ENCODE peak calls at places on chromosome 10, in eight cellular contexts. N is body of pancreas, Z is right lobe of liver, J is prostate gland, V is psoas muscle, L is choroid plexus epithelial cell, M is stomach, T is ascending aorta. G is an unnamed sample.

GRCh38 chr10:61608255-61609040 is 54.3 kb upstream of the CABCOCO1 start:
- DNase-seq in N (no peak), Z (no peak), J (no peak), V (no peak), L (peak), M (no peak), T (no peak), G (peak)

GRCh38 chr10:133169173-133169947 is 9.3 kb downstream of the KNDC1 start:
- DNase-seq in N (no peak), Z (no peak), J (no peak), V (no peak), L (no peak), M (no peak), T (no peak), G (no peak)

GRCh38 chr10:68756766-68757165 is 35.7 kb downstream of the CCAR1 start:
- DNase-seq in N (no peak), Z (no peak), J (no peak), V (no peak), L (no peak), M (no peak), T (no peak), G (peak)

GRCh38 chr10:113687041-113687440 is 7.3 kb downstream of the CASP7 start:
- DNase-seq in N (no peak), Z (no peak), J (no peak), V (no peak), L (no peak), M (no peak), T (no peak), G (no peak)

GRCh38 chr10:121240011-121240410 is 358.2 kb downstream of the FGFR2 start:
- DNase-seq in N (no peak), Z (no peak), J (no peak), V (no peak), L (no peak), M (peak), T (no peak), G (no peak)

GRCh38 chr10:10658157-10658556 is 359.5 kb upstream of the CELF2 start:
- DNase-seq in N (no peak), Z (no peak), J (no peak), V (no peak), L (peak), M (no peak), T (no peak), G (no peak)

GRCh38 chr10:97422921-97423420 is 3.0 kb upstream of the PGAM1 start:
- DNase-seq in N (no peak), Z (no peak), J (no peak), V (no peak), L (peak), M (no peak), T (no peak), G (peak)

GRCh38 chr10:133024711-133025557 is 62.8 kb upstream of the ADGRA1 start:
- DNase-seq in N (no peak), Z (no peak), J (no peak), V (no peak), L (no peak), M (no peak), T (no peak), G (no peak)

GRCh38 chr10:70692043-70692603 is 19.8 kb downstream of the ADAMTS14 start:
- DNase-seq in N (no peak), Z (peak), J (no peak), V (no peak), L (no peak), M (no peak), T (no peak), G (no peak)

GRCh38 chr10:11284291-11285085 is 266.8 kb downstream of the CELF2 start:
- DNase-seq in N (no peak), Z (no peak), J (no peak), V (no peak), L (no peak), M (no peak), T (no peak), G (no peak)

GRCh38 chr10:78515037-78515872 is 481.6 kb downstream of the RPS24 start:
- DNase-seq in N (no peak), Z (no peak), J (no peak), V (no peak), L (no peak), M (no peak), T (no peak), G (peak)

GRCh38 chr10:129877773-129878371 is 86.2 kb downstream of the EBF3 start:
- DNase-seq in N (peak), Z (no peak), J (no peak), V (peak), L (peak), M (no peak), T (no peak), G (no peak)

GRCh38 chr10:8873310-8873709 is 818.8 kb downstream of the GATA3 start:
- DNase-seq in N (no peak), Z (no peak), J (no peak), V (no peak), L (no peak), M (no peak), T (no peak), G (no peak)

GRCh38 chr10:79292789-79293746 is 54.2 kb upstream of the PPIF start:
- DNase-seq in N (peak), Z (no peak), J (no peak), V (no peak), L (no peak), M (peak), T (no peak), G (no peak)

GRCh38 chr10:112535432-112536038 is 88.5 kb downstream of the VTI1A start:
- DNase-seq in N (no peak), Z (no peak), J (no peak), V (no peak), L (no peak), M (no peak), T (no peak), G (no peak)

GRCh38 chr10:101310528-101311439 is 43.2 kb upstream of the BTRC start:
- DNase-seq in N (peak), Z (no peak), J (no peak), V (peak), L (no peak), M (peak), T (no peak), G (no peak)

GRCh38 chr10:58280485-58280884 is 11.5 kb downstream of the CISD1 start:
- DNase-seq in N (no peak), Z (no peak), J (no peak), V (no peak), L (no peak), M (no peak), T (no peak), G (no peak)

GRCh38 chr10:103666109-103666508 is 172.6 kb downstream of the NEURL1 start:
- DNase-seq in N (peak), Z (no peak), J (no peak), V (peak), L (peak), M (no peak), T (no peak), G (peak)

GRCh38 chr10:114257488-114257887 is 18.4 kb downstream of the VWA2 start:
- DNase-seq in N (no peak), Z (no peak), J (no peak), V (no peak), L (no peak), M (no peak), T (no peak), G (peak)

GRCh38 chr10:9038146-9038714 is 983.7 kb downstream of the GATA3 start:
- DNase-seq in N (no peak), Z (peak), J (no peak), V (no peak), L (no peak), M (no peak), T (no peak), G (no peak)

GRCh38 chr10:36489181-36489927 is 636.0 kb upstream of the ANKRD30A start:
- DNase-seq in N (no peak), Z (no peak), J (no peak), V (no peak), L (peak), M (no peak), T (no peak), G (no peak)

GRCh38 chr10:10591682-10592412 is 425.8 kb upstream of the CELF2 start:
- DNase-seq in N (no peak), Z (no peak), J (no peak), V (peak), L (peak), M (no peak), T (no peak), G (no peak)

GRCh38 chr10:128263891-128264688 is 137.9 kb upstream of the MKI67 start:
- DNase-seq in N (peak), Z (no peak), J (peak), V (peak), L (peak), M (peak), T (no peak), G (peak)

GRCh38 chr10:126842836-126843235 is 62.4 kb upstream of the DOCK1 start:
- DNase-seq in N (no peak), Z (no peak), J (no peak), V (no peak), L (no peak), M (no peak), T (no peak), G (no peak)

GRCh38 chr10:30836411-30836810 is 195.3 kb downstream of the ZNF438 start:
- DNase-seq in N (no peak), Z (no peak), J (no peak), V (no peak), L (no peak), M (no peak), T (no peak), G (no peak)

GRCh38 chr10:62527019-62527827 is 153.1 kb downstream of the ZNF365 start:
- DNase-seq in N (no peak), Z (no peak), J (no peak), V (no peak), L (no peak), M (no peak), T (no peak), G (no peak)

GRCh38 chr10:91313761-91314520 is 93.5 kb downstream of the PCGF5 start:
- DNase-seq in N (no peak), Z (no peak), J (no peak), V (no peak), L (peak), M (no peak), T (no peak), G (peak)

GRCh38 chr10:1094112-1095057 is 38.2 kb downstream of the WDR37 start:
- DNase-seq in N (no peak), Z (no peak), J (no peak), V (no peak), L (no peak), M (no peak), T (no peak), G (no peak)

GRCh38 chr10:76397210-76397881 is 965.9 kb downstream of the LRMDA start:
- DNase-seq in N (peak), Z (no peak), J (peak), V (peak), L (peak), M (no peak), T (peak), G (peak)

GRCh38 chr10:118832242-118832651 is 77.5 kb upstream of the CACUL1 start:
- DNase-seq in N (peak), Z (peak), J (peak), V (peak), L (peak), M (peak), T (peak), G (peak)

GRCh38 chr10:35427543-35427942 is 91.2 kb downstream of the CCNY start:
- DNase-seq in N (no peak), Z (no peak), J (no peak), V (no peak), L (no peak), M (no peak), T (no peak), G (no peak)

GRCh38 chr10:72081210-72081609 is 7.1 kb downstream of the SPOCK2 start:
- DNase-seq in N (no peak), Z (no peak), J (no peak), V (peak), L (no peak), M (no peak), T (no peak), G (no peak)

DNA sequence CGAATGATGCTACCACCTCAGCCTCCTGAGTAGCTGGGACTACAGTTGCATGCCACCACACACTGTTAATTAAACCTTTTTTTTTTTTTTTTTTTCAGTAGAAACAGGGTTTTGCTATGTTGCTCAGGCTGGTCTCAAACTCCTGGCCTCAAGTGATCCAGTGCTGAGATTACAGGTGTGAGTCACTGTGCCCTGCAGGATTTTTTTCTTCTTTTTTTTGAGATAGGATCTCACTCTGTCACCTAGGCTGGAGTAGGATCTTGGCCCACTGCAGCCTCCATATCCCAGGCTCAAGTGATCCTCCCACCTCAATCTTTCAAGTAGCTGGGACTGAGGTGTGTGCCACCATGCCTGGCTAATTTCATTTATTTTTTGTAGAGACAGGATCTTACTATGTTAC is 6.4 kb downstream of the ACTA2 start:
- DNase-seq in N (no peak), Z (no peak), J (no peak), V (no peak), L (no peak), M (no peak), T (no peak), G (no peak)
- H3K4me3 ChIP-seq in N (no peak), Z (no peak), J (no peak), V (no peak), L (no peak), M (peak), T (peak), G (no peak)

GRCh38 chr10:18478354-18478753 is 173.0 kb downstream of the NSUN6 start:
- DNase-seq in N (no peak), Z (no peak), J (no peak), V (no peak), L (no peak), M (no peak), T (no peak), G (no peak)
- TF ChIP-seq CTCF in N (no peak), Z (no peak), J (no peak), V (no peak), L (no peak), M (no peak), T (no peak), G (no peak)

GRCh38 chr10:22561909-22562308 is 152.5 kb downstream of the PIP4K2A start:
- DNase-seq in N (no peak), Z (no peak), J (no peak), V (no peak), L (no peak), M (no peak), T (no peak), G (no peak)

GRCh38 chr10:22556774-22557173 is 157.6 kb downstream of the PIP4K2A start:
- DNase-seq in N (no peak), Z (no peak), J (no peak), V (no peak), L (no peak), M (no peak), T (no peak), G (no peak)

GRCh38 chr10:22564060-22564459 is 150.3 kb downstream of the PIP4K2A start:
- DNase-seq in N (no peak), Z (no peak), J (no peak), V (no peak), L (no peak), M (no peak), T (no peak), G (no peak)

GRCh38 chr10:22557321-22557720 is 157.1 kb downstream of the PIP4K2A start:
- DNase-seq in N (no peak), Z (no peak), J (no peak), V (no peak), L (peak), M (no peak), T (no peak), G (no peak)

DNA sequence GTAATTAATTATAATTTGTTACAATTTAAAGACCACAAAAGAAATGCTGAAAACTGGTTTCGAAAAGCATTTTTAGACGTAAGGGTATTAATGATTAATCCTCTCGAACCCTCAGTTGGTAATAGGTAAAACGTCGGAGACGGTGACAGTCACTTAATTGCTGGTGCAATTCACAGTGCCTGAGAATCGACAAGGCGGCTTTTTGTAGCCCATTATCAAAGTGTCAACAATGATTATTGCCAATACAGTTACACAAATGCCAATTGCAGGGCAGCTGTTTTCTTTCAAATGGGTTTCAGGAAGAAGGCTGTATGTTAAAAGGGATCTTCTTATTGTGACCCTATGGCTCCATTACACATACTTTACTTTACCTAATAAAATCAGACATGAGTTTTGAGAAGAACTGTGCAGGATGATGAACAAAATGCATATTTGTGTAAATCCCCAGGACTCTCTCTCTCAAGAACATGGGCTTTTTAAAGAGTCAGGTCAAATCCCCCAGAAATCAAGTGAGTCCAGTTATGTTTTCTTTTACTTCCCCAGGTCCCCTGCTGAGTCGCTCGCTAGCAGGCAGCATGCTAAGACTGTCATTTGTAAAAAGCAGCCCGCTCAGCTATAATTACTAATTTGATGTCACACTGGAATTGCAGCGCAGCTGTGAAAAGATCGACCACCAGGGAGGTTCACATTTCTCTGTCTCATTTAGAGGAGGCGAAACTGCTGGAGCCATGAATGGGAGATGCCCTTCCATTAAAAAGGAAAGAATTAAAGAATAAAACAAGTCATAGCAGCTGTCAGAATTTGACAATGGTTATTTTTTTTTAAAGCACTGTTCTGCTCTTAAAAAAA is 153.8 kb downstream of the PIP4K2A start:
- DNase-seq in N (no peak), Z (no peak), J (no peak), V (no peak), L (peak), M (no peak), T (no peak), G (no peak)
- H3K4me3 ChIP-seq in N (no peak), Z (no peak), J (no peak), V (no peak), L (no peak), M (no peak), T (no peak), G (no peak)

DNA sequence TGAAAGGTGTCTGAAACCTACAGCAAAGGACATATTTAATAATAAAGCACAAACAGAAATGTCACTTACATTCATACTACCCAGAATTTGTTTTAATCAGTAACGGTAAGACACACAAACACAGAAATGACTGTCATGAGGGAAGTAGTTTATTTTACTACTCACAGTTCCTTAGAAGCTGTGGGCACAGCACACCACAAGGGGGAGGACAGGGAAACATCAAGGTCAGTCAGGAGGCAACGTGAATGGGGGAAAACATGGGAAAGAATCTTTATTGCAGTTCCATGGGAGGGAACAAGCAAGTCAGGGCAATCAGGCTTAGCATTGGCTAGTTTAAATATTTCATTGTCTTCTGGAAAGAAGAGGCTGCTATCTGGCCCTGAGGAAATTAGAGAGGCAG is 123.8 kb upstream of the PDSS1 start:
- DNase-seq in N (no peak), Z (no peak), J (no peak), V (no peak), L (no peak), M (no peak), T (no peak), G (no peak)
- TF ChIP-seq CTCF in N (no peak), Z (no peak), J (no peak), V (no peak), L (no peak), M (no peak), T (no peak), G (no peak)

GRCh38 chr10:95290801-95291633 is at the start of gene PDLIM1:
- DNase-seq in N (peak), Z (peak), J (peak), V (peak), L (peak), M (peak), T (no peak), G (peak)

GRCh38 chr10:95289003-95289920 is 1.5 kb downstream of the PDLIM1 start:
- DNase-seq in N (peak), Z (no peak), J (no peak), V (peak), L (peak), M (no peak), T (no peak), G (peak)

GRCh38 chr10:95290446-95290800 is 380 bp downstream of the PDLIM1 start:
- DNase-seq in N (peak), Z (no peak), J (no peak), V (no peak), L (no peak), M (no peak), T (no peak), G (no peak)

GRCh38 chr10:95289921-95290421 is 832 bp downstream of the PDLIM1 start:
- DNase-seq in N (peak), Z (no peak), J (no peak), V (no peak), L (no peak), M (no peak), T (no peak), G (no peak)

DNA sequence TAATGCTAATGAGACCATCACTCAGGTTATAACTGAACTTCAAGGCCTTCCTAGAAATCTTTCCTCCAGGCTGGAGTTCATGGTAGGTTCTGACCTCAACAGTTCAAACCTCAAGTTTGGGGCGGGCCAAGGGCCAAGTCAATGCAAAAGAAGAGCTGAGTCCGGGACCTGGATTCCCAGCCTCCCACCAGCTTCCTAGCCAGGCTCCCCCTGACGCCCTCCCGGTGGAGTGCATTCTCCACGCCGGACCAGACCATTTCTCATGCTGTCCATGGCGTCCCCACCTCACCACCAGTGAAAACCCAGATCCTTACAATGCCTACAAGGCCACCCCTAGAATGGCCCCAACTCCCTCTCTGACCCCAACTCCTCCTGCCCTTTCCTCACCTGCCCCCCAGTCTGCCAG is 834 bp upstream of the PDLIM1 start:
- DNase-seq in N (no peak), Z (no peak), J (no peak), V (no peak), L (no peak), M (no peak), T (no peak), G (no peak)
- H3K4me3 ChIP-seq in N (no peak), Z (no peak), J (no peak), V (no peak), L (no peak), M (no peak), T (no peak), G (no peak)

DNA sequence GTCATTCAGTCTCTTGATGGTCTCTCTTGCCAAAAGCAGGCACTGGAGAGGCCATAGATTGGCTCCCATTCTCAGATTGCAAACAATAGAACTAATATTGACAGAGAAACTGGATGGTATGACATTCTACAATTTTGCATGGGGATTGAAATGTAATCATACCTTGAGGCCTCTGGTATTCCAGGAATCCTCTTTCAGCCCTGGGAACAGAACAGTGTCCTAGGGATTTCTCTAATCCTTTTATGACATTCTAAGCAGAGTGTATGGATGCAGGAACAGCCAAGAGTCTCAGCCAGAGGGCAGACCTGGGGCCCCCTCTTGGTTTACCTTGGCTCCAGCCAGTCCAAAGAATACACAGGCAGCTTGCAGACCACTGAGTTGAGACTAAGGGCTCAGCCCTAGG is 206.4 kb downstream of the KCNMA1 start:
- DNase-seq in N (no peak), Z (no peak), J (peak), V (no peak), L (no peak), M (no peak), T (no peak), G (no peak)
- TF ChIP-seq CTCF in N (no peak), Z (no peak), J (no peak), V (no peak), L (peak), M (no peak), T (no peak), G (no peak)